ENCODE peak calls at places on chromosomes 13 and 19, in ten cellular contexts. Q is testis, R is body of pancreas, J is tibial nerve, T is right lobe of liver, Y is lower leg skin, S is Peyer's patch, L is heart left ventricle, G is breast epithelium, W is IMR-90. P is an unnamed sample.

GRCh38 chr13:99981115-99982020 is at the start of gene ZIC2:
- DNase-seq in Q (no peak), R (no peak), J (no peak), T (no peak), Y (no peak), S (no peak), L (no peak), G (no peak), W (no peak), P (peak; percentile 68)

GRCh38 chr19:33373701-33374405 is at the start of gene CEBPG:
- DNase-seq in Q (peak; percentile 54), R (peak; percentile 57), J (no peak), T (peak; percentile 65), Y (peak; percentile 89), S (peak; percentile 54), L (peak; percentile 63), G (no peak), W (peak; percentile 64), P (peak; percentile 95)

GRCh38 chr13:108281941-108282340 is 12.4 kb downstream of the TNFSF13B start:
- DNase-seq in Q (no peak), R (no peak), J (no peak), T (no peak), Y (no peak), S (no peak), L (no peak), G (no peak), W (no peak), P (no peak)

GRCh38 chr19:11451327-11451941 is 16.0 kb downstream of the PRKCSH start:
- DNase-seq in Q (no peak), R (no peak), J (no peak), T (no peak), Y (no peak), S (no peak), L (no peak), G (no peak), W (no peak), P (no peak)

GRCh38 chr13:93959796-93960533 is 519.5 kb downstream of the DCT start:
- DNase-seq in Q (no peak), R (no peak), J (no peak), T (no peak), Y (no peak), S (no peak), L (no peak), G (no peak), W (peak; percentile 46), P (no peak)

GRCh38 chr13:30338331-30338851 is 31.0 kb upstream of the KATNAL1 start:
- DNase-seq in Q (no peak), R (no peak), J (no peak), T (no peak), Y (no peak), S (no peak), L (no peak), G (no peak), W (peak; percentile 23), P (peak; percentile 22)

GRCh38 chr13:19791953-19792537 is 9.3 kb upstream of the PSPC1 start:
- DNase-seq in Q (no peak), R (no peak), J (no peak), T (no peak), Y (no peak), S (no peak), L (no peak), G (no peak), W (no peak), P (no peak)

GRCh38 chr19:2167896-2168618 is 4.3 kb downstream of the DOT1L start:
- DNase-seq in Q (peak; percentile 65), R (peak; percentile 81), J (peak; percentile 57), T (no peak), Y (peak; percentile 90), S (peak; percentile 89), L (peak; percentile 85), G (no peak), W (peak; percentile 44), P (peak; percentile 64)

GRCh38 chr19:36488816-36489138 is 584 bp downstream of the ZNF566 start:
- DNase-seq in Q (peak; percentile 44), R (peak; percentile 30), J (no peak), T (no peak), Y (no peak), S (peak; percentile 49), L (peak; percentile 17), G (no peak), W (no peak), P (peak; percentile 78)

GRCh38 chr19:13153627-13154240 is 3.5 kb downstream of the IER2 start:
- DNase-seq in Q (no peak), R (peak; percentile 60), J (no peak), T (peak; percentile 62), Y (no peak), S (peak; percentile 44), L (no peak), G (no peak), W (no peak), P (peak; percentile 88)

GRCh38 chr19:13154241-13154778 is 4.1 kb downstream of the IER2 start:
- DNase-seq in Q (peak; percentile 77), R (peak; percentile 95), J (peak; percentile 92), T (peak; percentile 97), Y (peak; percentile 99), S (peak; percentile 85), L (peak; percentile 91), G (peak; percentile 93), W (peak; percentile 95), P (peak; percentile 91)

GRCh38 chr19:13154911-13155471 is 4.8 kb downstream of the IER2 start:
- DNase-seq in Q (no peak), R (peak; percentile 94), J (peak; percentile 43), T (peak; percentile 81), Y (peak; percentile 97), S (peak; percentile 68), L (peak; percentile 55), G (peak; percentile 96), W (peak; percentile 65), P (peak; percentile 74)

GRCh38 chr19:13156968-13157882 is 7.0 kb downstream of the IER2 start:
- DNase-seq in Q (no peak), R (peak; percentile 41), J (no peak), T (no peak), Y (no peak), S (no peak), L (no peak), G (no peak), W (no peak), P (no peak)

DNA sequence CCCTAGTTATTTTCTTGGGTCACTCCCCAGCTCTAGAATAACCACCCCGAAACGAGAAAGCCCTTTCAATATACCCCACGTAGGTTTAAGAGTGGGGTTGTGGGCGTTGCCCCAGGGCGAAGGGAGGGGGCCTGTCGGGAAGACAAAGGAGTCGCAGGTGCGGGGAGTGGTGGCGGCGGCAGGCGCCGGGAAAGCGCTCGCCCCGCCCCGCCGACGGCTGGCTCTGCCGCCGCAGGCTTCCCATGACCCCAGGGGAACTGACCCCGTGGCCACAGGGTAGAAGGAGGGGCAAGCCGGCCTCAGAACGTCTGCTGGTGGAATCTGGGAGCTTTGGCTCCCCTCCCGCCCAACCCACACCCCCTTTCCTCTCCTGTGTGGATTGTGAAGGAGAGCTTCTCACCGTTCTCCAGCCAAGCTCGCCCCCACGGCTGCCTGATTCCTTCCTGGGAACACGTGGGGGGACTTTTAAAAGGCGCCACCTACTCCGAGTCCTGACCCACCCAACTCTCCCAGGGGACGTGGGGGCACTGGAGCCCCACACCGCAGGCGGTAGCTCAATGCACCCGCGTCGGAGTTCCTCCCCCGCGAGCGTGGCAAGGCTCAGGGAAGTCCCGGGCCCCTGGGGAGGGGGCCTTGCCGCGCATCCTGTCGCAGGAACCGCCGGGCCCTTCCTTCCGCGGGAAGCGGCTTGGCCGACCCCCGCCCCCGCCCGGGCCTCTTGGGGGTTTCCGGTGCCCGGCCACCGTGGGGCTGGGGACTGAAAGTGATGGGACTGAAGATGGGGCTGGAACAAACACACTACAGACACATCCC is 5.5 kb downstream of the IER2 start:
- DNase-seq in Q (peak; percentile 74), R (peak; percentile 88), J (peak; percentile 67), T (peak; percentile 95), Y (peak; percentile 95), S (peak; percentile 88), L (peak; percentile 90), G (peak; percentile 82), W (peak; percentile 76), P (peak; percentile 62)
- TF ChIP-seq POLR2A in Q (no peak), R (peak; percentile 39), J (no peak), T (peak; percentile 48), Y (no peak), S (peak; percentile 6), L (no peak), G (no peak), W (peak; percentile 89), P (no peak)

GRCh38 chr19:43028866-43029265 is 2.6 kb upstream of the PSG11 start:
- DNase-seq in Q (no peak), R (no peak), J (no peak), T (no peak), Y (no peak), S (no peak), L (no peak), G (no peak), W (no peak), P (no peak)
- TF ChIP-seq POLR2A in Q (no peak), R (no peak), J (no peak), T (no peak), Y (no peak), S (no peak), L (no peak), G (no peak), W (no peak), P (no peak)

GRCh38 chr13:57629821-57630235 is 1.7 kb upstream of the PCDH17 start:
- DNase-seq in Q (peak; percentile 95), R (peak; percentile 93), J (peak; percentile 65), T (peak; percentile 72), Y (peak; percentile 95), S (no peak), L (peak; percentile 89), G (peak; percentile 58), W (peak; percentile 42), P (peak; percentile 47)
- TF ChIP-seq POLR2A in Q (no peak), R (peak; percentile 68), J (peak; percentile 81), T (peak; percentile 65), Y (no peak), S (no peak), L (peak; percentile 72), G (no peak), W (peak; percentile 41), P (no peak)

DNA sequence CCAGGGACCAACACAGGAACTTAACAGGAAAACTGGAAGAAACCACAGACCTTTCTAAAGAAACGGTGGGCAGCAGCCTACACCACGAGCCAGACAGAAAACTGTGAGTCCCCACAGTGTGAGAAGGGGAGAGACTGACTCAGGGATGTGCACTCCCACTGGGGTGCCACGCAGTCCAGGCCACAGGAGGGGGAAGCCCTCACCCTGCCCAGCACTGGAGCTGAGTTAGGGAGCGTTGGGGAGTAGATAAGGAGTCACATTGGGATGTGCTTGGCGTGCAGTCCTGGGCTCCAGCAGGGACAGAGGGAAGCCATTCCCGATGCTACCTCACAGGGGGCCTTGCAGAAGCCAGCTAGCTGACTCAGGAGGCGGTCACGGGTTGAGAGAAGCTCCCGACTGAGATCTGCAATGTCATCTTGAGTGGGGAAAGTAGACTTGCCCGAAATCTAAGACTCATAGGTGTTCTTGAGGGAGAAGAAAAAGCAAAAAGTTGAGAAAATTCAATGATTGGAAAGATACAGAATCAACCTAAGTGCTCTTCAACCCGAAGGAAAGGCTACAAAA is 17.3 kb downstream of the SIGLEC8 start:
- DNase-seq in Q (peak; percentile 59), R (no peak), J (no peak), T (no peak), Y (peak; percentile 75), S (no peak), L (no peak), G (no peak), W (no peak), P (no peak)
- TF ChIP-seq POLR2A in Q (no peak), R (no peak), J (no peak), T (no peak), Y (no peak), S (no peak), L (no peak), G (no peak), W (no peak), P (no peak)

P was measured in erythroblast.